ENCODE peak calls at places on chromosome 19, in ten cellular contexts. E is left ventricle myocardium inferior; I is tibial nerve; B is AG04450; V is CD8-positive, alpha-beta memory T cell; H is stomach; J is uterus; G is heart left ventricle; D is CD4-positive, CD25-positive, alpha-beta regulatory T cell; R is esophagus squamous epithelium. L is an unnamed sample.

GRCh38 chr19:12769689-12770088 is 5.7 kb downstream of the HOOK2 start:
- DNase-seq in G (no peak), V (peak; percentile 72), J (no peak), R (no peak), D (peak; percentile 47), I (no peak), H (peak; percentile 54), B (no peak), E (no peak), L (no peak)

GRCh38 chr19:12665646-12666304 is 767 bp downstream of the MAN2B1 start:
- DNase-seq in B (no peak), R (no peak), V (no peak), G (no peak), H (no peak), E (no peak), D (no peak), I (no peak), J (no peak), L (no peak)

GRCh38 chr19:1106841-1107654 is 3.3 kb downstream of the GPX4 start:
- DNase-seq in E (no peak), V (no peak), B (no peak), R (no peak), J (no peak), H (peak; percentile 48), G (no peak), I (no peak), D (no peak), L (no peak)

GRCh38 chr19:21133633-21134032 is 8.2 kb upstream of the ZNF431 start:
- DNase-seq in E (no peak), I (no peak), B (no peak), H (no peak), G (no peak), V (no peak), D (no peak), R (no peak), J (no peak), L (no peak)

GRCh38 chr19:719636-720377 is 11.1 kb downstream of the PALM start:
- DNase-seq in R (no peak), V (no peak), D (no peak), G (no peak), I (no peak), B (no peak), H (no peak), J (peak; percentile 58), E (no peak), L (no peak)

GRCh38 chr19:14086098-14086497 is 515 bp upstream of the C19orf67 start:
- DNase-seq in H (no peak), E (no peak), G (no peak), V (no peak), B (no peak), I (no peak), R (no peak), D (no peak), J (no peak), L (no peak)

GRCh38 chr19:12840091-12841079 is 2.1 kb downstream of the MAST1 start:
- DNase-seq in D (no peak), H (peak; percentile 71), E (peak; percentile 25), R (no peak), G (no peak), I (no peak), J (peak; percentile 44), V (peak; percentile 53), B (no peak), L (peak; percentile 44)

GRCh38 chr19:11942843-11943108 is 17.9 kb downstream of the ZNF700 start:
- DNase-seq in E (no peak), V (no peak), J (no peak), R (no peak), I (no peak), G (no peak), B (no peak), H (no peak), D (no peak), L (no peak)

GRCh38 chr19:5718579-5719273 is 1.2 kb downstream of the LONP1 start:
- DNase-seq in J (no peak), V (no peak), I (no peak), H (no peak), B (peak; percentile 63), G (no peak), D (no peak), R (no peak), E (no peak), L (no peak)

DNA sequence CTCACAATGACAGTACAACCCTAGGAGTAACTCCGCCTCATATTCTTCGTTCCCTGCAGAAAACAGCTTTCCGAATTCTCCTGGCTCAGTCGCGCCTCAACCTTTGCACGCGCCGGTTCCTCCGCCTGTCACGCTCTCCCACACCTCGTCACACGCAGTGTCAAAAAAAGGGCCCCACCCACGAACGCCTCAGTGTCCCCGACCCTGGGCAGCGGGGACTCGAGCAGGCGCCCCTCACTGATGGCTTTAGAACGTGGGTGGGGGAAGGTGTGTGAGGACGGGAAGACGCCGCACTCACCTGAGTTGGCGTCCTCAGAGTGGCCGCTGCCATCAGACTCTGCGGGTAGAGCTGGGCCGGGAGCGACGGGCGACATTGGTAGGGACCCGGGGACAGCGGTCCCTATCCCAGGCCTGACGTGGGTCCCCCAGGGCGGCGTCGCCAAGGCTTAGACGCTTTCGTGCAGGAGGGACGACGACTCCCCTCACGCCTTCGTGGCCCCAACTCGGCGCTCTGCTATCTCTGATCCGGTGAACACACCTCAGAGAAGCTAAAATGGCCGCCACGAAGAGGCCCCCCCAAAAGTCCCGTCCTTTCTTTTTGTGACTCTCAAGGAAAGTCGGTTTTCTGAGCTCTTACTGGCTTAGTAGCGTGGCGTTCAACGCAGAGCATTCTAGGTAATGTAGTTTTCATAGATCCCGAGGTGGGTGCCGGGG is at the start of gene ZNF154:
- DNase-seq in B (peak; percentile 29), J (no peak), D (peak; percentile 43), I (no peak), R (no peak), G (peak; percentile 61), V (peak; percentile 79), H (no peak), E (peak; percentile 21), L (no peak)
- H3K9me3 ChIP-seq in B (peaks cover 50% of the 10 kb centered on the region), J (peaks cover 91% of the 10 kb centered on the region), D (peaks cover 93% of the 10 kb centered on the region), I (peaks cover 100% of the 10 kb centered on the region), R (no peaks in the 10 kb centered on the region), G (peaks cover 88% of the 10 kb centered on the region), V (peaks cover 35% of the 10 kb centered on the region), H (peaks cover 45% of the 10 kb centered on the region), E (peaks cover 98% of the 10 kb centered on the region), L (peaks cover 95% of the 10 kb centered on the region)

GRCh38 chr19:17861542-17862402 is 2.1 kb downstream of the RPL18A start:
- DNase-seq in V (no peak), E (no peak), H (no peak), I (no peak), B (no peak), J (no peak), G (no peak), R (no peak), D (no peak), L (no peak)

GRCh38 chr19:17860993-17861360 is 1.3 kb downstream of the RPL18A start:
- DNase-seq in D (no peak), J (no peak), B (no peak), I (no peak), E (no peak), R (no peak), G (no peak), H (no peak), V (no peak), L (no peak)

GRCh38 chr19:17862711-17863519 is 3.2 kb downstream of the RPL18A start:
- DNase-seq in H (no peak), E (no peak), R (no peak), B (no peak), I (no peak), D (no peak), G (no peak), V (no peak), J (no peak), L (no peak)

GRCh38 chr19:17865364-17866311 is 5.9 kb downstream of the RPL18A start:
- DNase-seq in B (no peak), E (no peak), G (no peak), I (no peak), J (no peak), R (no peak), H (peak; percentile 78), V (no peak), D (no peak), L (no peak)

GRCh38 chr19:17863520-17864182 is 3.9 kb downstream of the RPL18A start:
- DNase-seq in R (no peak), J (no peak), E (no peak), D (no peak), H (no peak), G (no peak), I (no peak), V (no peak), B (no peak), L (no peak)
- H3K27ac ChIP-seq in R (peak overlapping the region; percentile 57), J (no peak overlapping the region), E (peak overlapping the region; percentile 50), D (no peak overlapping the region), H (peak overlapping the region; percentile 55), G (peak overlapping the region; percentile 30), I (no peak overlapping the region), V (no peak overlapping the region), B (peak overlapping the region; percentile 31), L (peak overlapping the region; percentile 58)

DNA sequence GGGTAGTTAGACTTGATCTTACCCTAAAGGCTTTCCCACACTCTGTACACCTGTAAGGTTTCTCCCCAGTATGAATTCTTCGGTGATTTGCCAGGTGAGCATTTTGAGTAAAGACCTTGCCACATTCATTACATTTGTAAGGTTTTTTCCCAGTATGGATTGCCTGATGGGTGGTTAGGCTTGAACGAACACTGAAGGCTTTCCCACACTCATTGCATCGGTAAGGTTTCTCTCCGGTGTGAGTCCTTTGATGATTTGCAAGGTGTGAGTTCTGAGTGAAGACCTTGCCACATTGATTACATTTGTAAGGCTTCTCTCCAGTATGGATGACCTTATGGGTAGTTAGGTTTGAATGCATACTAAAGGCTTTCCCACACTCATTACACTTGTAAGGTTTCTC is 23.7 kb downstream of the ERVV-2 start:
- DNase-seq in R (no peak), E (no peak), H (no peak), D (no peak), I (no peak), B (no peak), G (no peak), J (no peak), V (no peak), L (no peak)
- H3K9me3 ChIP-seq in R (peaks cover 10% of the 10 kb centered on the region), E (peaks cover 82% of the 10 kb centered on the region), H (peaks cover 60% of the 10 kb centered on the region), D (peaks cover 96% of the 10 kb centered on the region), I (peaks cover 100% of the 10 kb centered on the region), B (peaks cover 71% of the 10 kb centered on the region), G (peaks cover 73% of the 10 kb centered on the region), J (peaks cover 53% of the 10 kb centered on the region), V (peaks cover 47% of the 10 kb centered on the region), L (peaks cover 95% of the 10 kb centered on the region)

GRCh38 chr19:41306394-41306793 is 3.6 kb upstream of the CCDC97 start:
- DNase-seq in J (no peak), H (no peak), V (no peak), D (no peak), G (no peak), I (no peak), E (no peak), R (no peak), B (no peak), L (no peak)

GRCh38 chr19:41308450-41309224 is 1.3 kb upstream of the CCDC97 start:
- DNase-seq in V (peak; percentile 95), I (peak; percentile 100), R (peak; percentile 47), B (peak; percentile 69), G (peak; percentile 92), J (peak; percentile 92), D (peak; percentile 87), E (peak; percentile 93), H (peak; percentile 98), L (peak; percentile 97)

GRCh38 chr19:41305923-41306322 is 4.0 kb upstream of the CCDC97 start:
- DNase-seq in G (no peak), H (no peak), E (no peak), J (no peak), R (no peak), I (no peak), D (no peak), B (no peak), V (no peak), L (no peak)

GRCh38 chr19:41307954-41308449 is 2.0 kb upstream of the CCDC97 start:
- DNase-seq in H (no peak), V (no peak), G (no peak), J (no peak), R (no peak), E (no peak), D (no peak), I (no peak), B (no peak), L (no peak)

GRCh38 chr19:41307090-41307875 is 2.7 kb upstream of the CCDC97 start:
- DNase-seq in B (no peak), D (peak; percentile 37), E (no peak), G (no peak), J (no peak), V (no peak), I (no peak), H (no peak), R (no peak), L (no peak)
- H3K27ac ChIP-seq in B (no peak overlapping the region), D (peak overlapping the region; percentile 97), E (peak overlapping the region; percentile 98), G (no peak overlapping the region), J (no peak overlapping the region), V (peak overlapping the region; percentile 90), I (no peak overlapping the region), H (peak overlapping the region; percentile 98), R (peak overlapping the region; percentile 99), L (peak overlapping the region; percentile 96)